ENCODE peak calls at places on chromosome 11, in eight cellular contexts. One of them, this sample, is unnamed.
A peak's percentile ranks its signal among the peaks of the same experiment; 100 is the strongest.

GRCh38 chr11:119538748-119539147 is 115.8 kb upstream of the THY1 start:
- DNase-seq in testis: no peak
- DNase-seq in mesendoderm: no peak
- DNase-seq in DMS53: no peak
- DNase-seq in activated naive CD8-positive, alpha-beta T cell treated with anti-CD3 and anti-CD28 coated beads for 36 hours: no peak
- DNase-seq in left cardiac atrium: no peak
- DNase-seq in T follicular helper cell: no peak
- DNase-seq in psoas muscle: no peak
- DNase-seq in this sample: no peak

GRCh38 chr11:554824-555499 is 5.6 kb downstream of the LMNTD2 start:
- DNase-seq in testis: peak; percentile 76
- DNase-seq in mesendoderm: peak; percentile 89
- DNase-seq in DMS53: peak; percentile 95
- DNase-seq in activated naive CD8-positive, alpha-beta T cell treated with anti-CD3 and anti-CD28 coated beads for 36 hours: peak; percentile 80
- DNase-seq in left cardiac atrium: peak; percentile 69
- DNase-seq in T follicular helper cell: peak; percentile 72
- DNase-seq in psoas muscle: peak; percentile 79
- DNase-seq in this sample: peak; percentile 86

GRCh38 chr11:59668950-59669610 is at the start of gene PATL1:
- DNase-seq in testis: peak; percentile 100
- DNase-seq in mesendoderm: peak; percentile 98
- DNase-seq in DMS53: peak; percentile 97
- DNase-seq in activated naive CD8-positive, alpha-beta T cell treated with anti-CD3 and anti-CD28 coated beads for 36 hours: peak; percentile 99
- DNase-seq in left cardiac atrium: peak; percentile 100
- DNase-seq in T follicular helper cell: peak; percentile 99
- DNase-seq in psoas muscle: peak; percentile 100
- DNase-seq in this sample: peak; percentile 98

GRCh38 chr11:105975128-105975527 is 46.9 kb downstream of the MSANTD4 start:
- DNase-seq in testis: no peak
- DNase-seq in mesendoderm: no peak
- DNase-seq in DMS53: no peak
- DNase-seq in activated naive CD8-positive, alpha-beta T cell treated with anti-CD3 and anti-CD28 coated beads for 36 hours: no peak
- DNase-seq in left cardiac atrium: no peak
- DNase-seq in T follicular helper cell: no peak
- DNase-seq in psoas muscle: no peak
- DNase-seq in this sample: no peak

GRCh38 chr11:55707029-55707428 is 45.0 kb downstream of the OR4C6 start:
- DNase-seq in testis: no peak
- DNase-seq in mesendoderm: peak; percentile 27
- DNase-seq in DMS53: peak; percentile 54
- DNase-seq in activated naive CD8-positive, alpha-beta T cell treated with anti-CD3 and anti-CD28 coated beads for 36 hours: no peak
- DNase-seq in left cardiac atrium: no peak
- DNase-seq in T follicular helper cell: no peak
- DNase-seq in psoas muscle: no peak
- DNase-seq in this sample: no peak

GRCh38 chr11:13717331-13717730 is 48.9 kb downstream of the FAR1 start:
- DNase-seq in testis: no peak
- DNase-seq in mesendoderm: peak; percentile 63
- DNase-seq in DMS53: no peak
- DNase-seq in activated naive CD8-positive, alpha-beta T cell treated with anti-CD3 and anti-CD28 coated beads for 36 hours: no peak
- DNase-seq in left cardiac atrium: no peak
- DNase-seq in T follicular helper cell: no peak
- DNase-seq in psoas muscle: no peak
- DNase-seq in this sample: no peak

GRCh38 chr11:16993495-16993894 is 20.7 kb downstream of the PLEKHA7 start:
- DNase-seq in testis: no peak
- DNase-seq in mesendoderm: no peak
- DNase-seq in DMS53: peak; percentile 59
- DNase-seq in activated naive CD8-positive, alpha-beta T cell treated with anti-CD3 and anti-CD28 coated beads for 36 hours: no peak
- DNase-seq in left cardiac atrium: no peak
- DNase-seq in T follicular helper cell: no peak
- DNase-seq in psoas muscle: no peak
- DNase-seq in this sample: no peak

GRCh38 chr11:19577849-19578619 is 134.6 kb upstream of the NAV2 start:
- DNase-seq in testis: no peak
- DNase-seq in mesendoderm: no peak
- DNase-seq in DMS53: no peak
- DNase-seq in activated naive CD8-positive, alpha-beta T cell treated with anti-CD3 and anti-CD28 coated beads for 36 hours: no peak
- DNase-seq in left cardiac atrium: no peak
- DNase-seq in T follicular helper cell: no peak
- DNase-seq in psoas muscle: peak; percentile 66
- DNase-seq in this sample: no peak

GRCh38 chr11:45647786-45648185 is 17.6 kb downstream of the CHST1 start:
- DNase-seq in testis: no peak
- DNase-seq in mesendoderm: peak; percentile 75
- DNase-seq in DMS53: no peak
- DNase-seq in activated naive CD8-positive, alpha-beta T cell treated with anti-CD3 and anti-CD28 coated beads for 36 hours: no peak
- DNase-seq in left cardiac atrium: no peak
- DNase-seq in T follicular helper cell: no peak
- DNase-seq in psoas muscle: no peak
- DNase-seq in this sample: peak; percentile 58

GRCh38 chr11:118938491-118939411 is 13.0 kb upstream of the BCL9L start:
- DNase-seq in testis: no peak
- DNase-seq in mesendoderm: no peak
- DNase-seq in DMS53: peak; percentile 67
- DNase-seq in activated naive CD8-positive, alpha-beta T cell treated with anti-CD3 and anti-CD28 coated beads for 36 hours: no peak
- DNase-seq in left cardiac atrium: no peak
- DNase-seq in T follicular helper cell: no peak
- DNase-seq in psoas muscle: no peak
- DNase-seq in this sample: no peak

GRCh38 chr11:398826-399225 is 4.8 kb downstream of the PKP3 start:
- DNase-seq in testis: no peak
- DNase-seq in mesendoderm: no peak
- DNase-seq in DMS53: peak; percentile 76
- DNase-seq in activated naive CD8-positive, alpha-beta T cell treated with anti-CD3 and anti-CD28 coated beads for 36 hours: no peak
- DNase-seq in left cardiac atrium: no peak
- DNase-seq in T follicular helper cell: no peak
- DNase-seq in psoas muscle: no peak
- DNase-seq in this sample: no peak

GRCh38 chr11:129006161-129006560 is 63.5 kb upstream of the TP53AIP1 start:
- DNase-seq in testis: no peak
- DNase-seq in mesendoderm: no peak
- DNase-seq in DMS53: no peak
- DNase-seq in activated naive CD8-positive, alpha-beta T cell treated with anti-CD3 and anti-CD28 coated beads for 36 hours: no peak
- DNase-seq in left cardiac atrium: no peak
- DNase-seq in T follicular helper cell: no peak
- DNase-seq in psoas muscle: no peak
- DNase-seq in this sample: no peak

GRCh38 chr11:88179141-88179540 is 3.9 kb upstream of the RAB38 start:
- DNase-seq in testis: no peak
- DNase-seq in mesendoderm: no peak
- DNase-seq in DMS53: no peak
- DNase-seq in activated naive CD8-positive, alpha-beta T cell treated with anti-CD3 and anti-CD28 coated beads for 36 hours: peak; percentile 54
- DNase-seq in left cardiac atrium: no peak
- DNase-seq in T follicular helper cell: no peak
- DNase-seq in psoas muscle: no peak
- DNase-seq in this sample: no peak